ENCODE peak calls at places on chromosomes 16 and 17, in seven cellular contexts. C, G, M, Q, A, Y and F are unnamed samples. For H3K4me1, the result is how much of the 10 kb centered on the place peaks cover.

GRCh38 chr16:24216961-24217360 is 39.2 kb upstream of the CACNG3 start:
- DNase-seq in M (no peak), Q (no peak), C (no peak), G (no peak), A (no peak), Y (no peak), F (no peak)

GRCh38 chr16:85146922-85147651 is 34.8 kb upstream of the CIBAR2 start:
- DNase-seq in M (no peak), C (peak), Y (no peak), G (no peak), Q (no peak), A (no peak), F (no peak)

GRCh38 chr16:17345043-17345442 is 125.7 kb downstream of the XYLT1 start:
- DNase-seq in Y (no peak), G (peak), C (no peak), Q (no peak), M (no peak), A (no peak), F (peak)

GRCh38 chr17:44907696-44908470 is 7.4 kb downstream of the GFAP start:
- DNase-seq in Y (no peak), M (no peak), Q (no peak), C (no peak), A (no peak), G (no peak), F (no peak)

GRCh38 chr16:1619976-1620375 is 7.8 kb downstream of the CRAMP1 start:
- DNase-seq in C (no peak), M (no peak), G (no peak), Y (no peak), A (no peak), Q (no peak), F (no peak)

GRCh38 chr16:84247844-84248243 is 8.0 kb upstream of the KCNG4 start:
- DNase-seq in A (peak), Y (no peak), C (no peak), G (no peak), M (no peak), Q (no peak), F (no peak)

GRCh38 chr16:66366433-66367299 is at the start of gene CDH5:
- DNase-seq in A (no peak), M (no peak), Q (no peak), G (peak), Y (no peak), C (peak), F (peak)

GRCh38 chr16:4936991-4937781 is at the start of gene PPL:
- DNase-seq in Q (peak), C (peak), M (no peak), G (no peak), A (peak), Y (no peak), F (peak)

GRCh38 chr17:8337802-8338744 is 1.6 kb upstream of the ODF4 start:
- DNase-seq in G (no peak), Y (no peak), Q (no peak), C (no peak), A (no peak), M (no peak), F (no peak)

GRCh38 chr16:84735846-84736586 is 36.2 kb downstream of the USP10 start:
- DNase-seq in G (no peak), C (peak), M (peak), Q (peak), A (peak), Y (no peak), F (no peak)

GRCh38 chr17:67194134-67194533 is 50.9 kb downstream of the HELZ start:
- DNase-seq in Y (no peak), Q (no peak), C (no peak), G (no peak), M (no peak), A (no peak), F (no peak)

GRCh38 chr16:11833951-11834695 is 17.2 kb downstream of the RSL1D1 start:
- DNase-seq in Q (no peak), C (no peak), M (no peak), A (peak), Y (no peak), G (no peak), F (no peak)

GRCh38 chr16:59632266-59632855 is 898.2 kb upstream of the GOT2 start:
- DNase-seq in C (no peak), Y (no peak), G (no peak), M (no peak), A (no peak), Q (no peak), F (no peak)

GRCh38 chr17:52157603-52158449 is 688 bp downstream of the CA10 start:
- DNase-seq in G (no peak), C (no peak), M (no peak), A (no peak), Y (no peak), Q (no peak), F (peak)

GRCh38 chr17:18319604-18320256 is 4.6 kb downstream of the SMCR8 start:
- DNase-seq in G (no peak), Q (no peak), C (no peak), M (no peak), Y (peak), A (peak), F (no peak)

GRCh38 chr16:2319606-2320005 is 20.9 kb downstream of the ABCA3 start:
- DNase-seq in M (no peak), G (no peak), Q (no peak), A (no peak), C (no peak), Y (no peak), F (no peak)

GRCh38 chr17:16941643-16942042 is 30.3 kb downstream of the TNFRSF13B start:
- DNase-seq in Q (no peak), Y (no peak), G (peak), M (no peak), C (no peak), A (peak), F (no peak)

GRCh38 chr17:48954300-48954755 is 9.7 kb upstream of the SNF8 start:
- DNase-seq in G (no peak), C (no peak), Y (no peak), M (no peak), A (peak), Q (no peak), F (no peak)

GRCh38 chr17:43774304-43775250 is 4.2 kb downstream of the DUSP3 start:
- DNase-seq in Q (no peak), G (no peak), M (no peak), C (no peak), A (no peak), Y (no peak), F (no peak)

GRCh38 chr17:9273334-9274118 is 252.2 kb downstream of the NTN1 start:
- DNase-seq in M (no peak), G (no peak), C (peak), Y (no peak), Q (peak), A (no peak), F (no peak)

GRCh38 chr17:43832976-43833829 is at the start of gene MPP3:
- DNase-seq in Y (no peak), C (peak), G (peak), Q (peak), A (peak), M (peak), F (peak)

GRCh38 chr17:79746955-79747507 is 16.3 kb downstream of the ENPP7 start:
- DNase-seq in G (no peak), Y (no peak), C (no peak), Q (no peak), A (no peak), M (no peak), F (no peak)

GRCh38 chr16:22320572-22321339 is 23.5 kb downstream of the POLR3E start:
- DNase-seq in A (no peak), Q (peak), Y (no peak), C (no peak), M (no peak), G (no peak), F (no peak)

GRCh38 chr16:22141746-22142145 is 20.6 kb upstream of the SDR42E2 start:
- DNase-seq in C (no peak), M (no peak), G (no peak), A (peak), Y (no peak), Q (no peak), F (no peak)

GRCh38 chr17:8151120-8151640 is 1.0 kb downstream of the PER1 start:
- DNase-seq in G (peak), M (peak), C (peak), Y (no peak), A (peak), Q (peak), F (peak)

GRCh38 chr16:14088155-14088753 is 17.1 kb downstream of the MRTFB start:
- DNase-seq in G (no peak), M (no peak), Q (no peak), C (no peak), A (no peak), Y (no peak), F (no peak)

GRCh38 chr16:54455021-54455725 is 168.6 kb upstream of the IRX3 start:
- DNase-seq in G (no peak), Y (no peak), A (no peak), C (no peak), M (no peak), Q (no peak), F (no peak)

GRCh38 chr17:82913304-82914043 is 73.7 kb upstream of the ZNF750 start:
- DNase-seq in Y (no peak), Q (no peak), C (no peak), G (no peak), M (no peak), A (peak), F (peak)

GRCh38 chr16:1918890-1919679 is 870 bp upstream of the HS3ST6 start:
- DNase-seq in A (no peak), M (no peak), Y (no peak), C (no peak), Q (no peak), G (no peak), F (no peak)

GRCh38 chr17:80025796-80026195 is 9.9 kb downstream of the TBC1D16 start:
- DNase-seq in G (no peak), Q (no peak), A (no peak), C (no peak), Y (no peak), M (no peak), F (no peak)

GRCh38 chr17:49120166-49120565 is 12.4 kb upstream of the B4GALNT2 start:
- DNase-seq in G (no peak), C (no peak), M (no peak), Y (no peak), A (no peak), Q (no peak), F (no peak)

GRCh38 chr16:31157136-31157535 is 7.3 kb upstream of the PRSS36 start:
- DNase-seq in A (no peak), Y (no peak), M (no peak), C (no peak), G (no peak), Q (no peak), F (no peak)

GRCh38 chr17:56440391-56440790 is 153.1 kb upstream of the NOG start:
- DNase-seq in Y (no peak), G (no peak), Q (no peak), M (no peak), C (no peak), A (no peak), F (no peak)

GRCh38 chr17:73711184-73711583 is 66.9 kb upstream of the SDK2 start:
- DNase-seq in A (no peak), G (no peak), Q (no peak), Y (no peak), M (no peak), C (no peak), F (no peak)

DNA sequence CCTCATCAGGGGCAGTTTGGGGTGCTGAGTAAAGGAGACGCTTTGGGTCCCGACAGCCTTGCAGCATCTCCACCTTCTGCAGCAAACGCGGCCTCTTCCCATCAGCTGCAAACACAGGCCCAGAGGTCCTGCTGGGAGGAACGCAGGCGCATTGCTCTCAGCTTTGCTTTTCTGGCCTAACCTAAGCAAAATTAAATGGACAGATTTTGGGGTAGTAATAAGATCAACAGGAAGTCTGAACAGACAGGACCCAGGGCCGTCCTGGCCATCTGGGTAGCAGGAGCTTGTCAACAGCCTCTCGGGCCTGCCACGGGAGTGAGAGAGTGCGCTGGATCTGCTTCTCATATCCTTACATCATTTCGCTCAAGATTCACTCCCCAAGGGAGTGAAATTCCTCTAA is 7.2 kb downstream of the NUBP1 start:
- DNase-seq in G (no peak), A (no peak), Y (no peak), M (no peak), C (no peak), Q (no peak), F (no peak)
- H3K4me1 ChIP-seq in G (under half), A (under half), Y (under half), M (under half), C (under half), Q (under half), F (under half)

GRCh38 chr16:88458773-88459235 is 5.7 kb downstream of the ZFPM1 start:
- DNase-seq in Q (no peak), M (no peak), G (no peak), A (no peak), Y (no peak), C (no peak), F (no peak)

GRCh38 chr16:88458039-88458772 is 5.1 kb downstream of the ZFPM1 start:
- DNase-seq in G (no peak), A (no peak), C (no peak), Y (no peak), Q (no peak), M (no peak), F (no peak)

GRCh38 chr16:88455610-88456355 is 2.7 kb downstream of the ZFPM1 start:
- DNase-seq in A (peak), C (no peak), Y (no peak), M (peak), Q (no peak), G (no peak), F (no peak)

GRCh38 chr16:88454315-88455057 is 1.4 kb downstream of the ZFPM1 start:
- DNase-seq in A (peak), Y (no peak), M (peak), Q (peak), C (no peak), G (no peak), F (no peak)

DNA sequence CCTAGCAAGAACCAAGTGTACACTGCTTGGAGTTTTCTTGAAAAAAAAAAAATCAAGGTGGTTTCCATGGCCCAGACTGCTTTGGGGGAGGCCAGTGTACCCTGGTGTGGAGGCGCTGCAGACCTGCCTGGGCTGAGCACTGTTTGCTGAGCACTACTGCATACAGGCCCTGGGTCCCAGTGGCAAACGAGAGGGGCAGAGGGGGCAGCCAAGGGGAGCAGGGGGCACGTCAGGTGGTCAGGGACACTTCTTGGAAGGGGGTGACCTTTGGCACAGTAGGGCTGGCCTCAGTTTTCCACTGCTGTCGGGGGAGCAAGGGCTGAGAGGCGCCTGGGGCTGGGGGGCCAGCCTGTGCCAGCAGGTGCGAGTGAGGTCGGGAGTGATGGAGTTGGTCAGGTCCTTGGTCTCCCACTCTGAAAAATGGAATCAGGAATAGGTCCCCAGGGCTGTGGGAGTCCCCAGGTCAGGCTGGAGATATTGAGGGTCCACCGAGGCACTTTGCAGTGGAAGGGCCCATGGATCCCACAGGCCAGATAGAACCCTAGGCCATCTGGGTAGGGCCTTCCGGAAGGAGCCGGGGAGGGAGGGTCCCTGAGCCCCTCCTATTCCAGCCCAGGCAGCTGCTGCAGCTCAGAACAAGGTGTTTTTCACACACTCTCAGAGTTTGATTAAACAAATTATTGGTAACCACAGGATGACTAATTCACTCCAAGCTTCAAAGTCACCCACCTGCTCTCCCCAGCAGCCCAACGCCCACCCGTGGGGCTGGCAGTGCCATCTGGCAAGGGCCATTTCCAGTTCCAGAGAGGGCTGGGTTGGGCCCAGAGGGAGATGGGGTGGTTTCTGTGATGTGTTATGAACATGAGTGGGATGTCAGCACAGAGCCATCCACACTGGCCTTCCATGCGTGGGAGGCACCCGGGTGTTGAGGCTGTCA is 3.5 kb downstream of the ZFPM1 start:
- DNase-seq in C (no peak), A (no peak), Q (no peak), Y (no peak), G (no peak), M (peak), F (no peak)
- H3K4me3 ChIP-seq in C (no peak), A (peak), Q (peak), Y (peak), G (peak), M (peak), F (peak)

GRCh38 chr17:42677921-42678781 is 1.4 kb upstream of the PLEKHH3 start:
- DNase-seq in Q (peak), G (peak), M (peak), A (peak), C (peak), Y (no peak), F (peak)
- H3K4me1 ChIP-seq in Q (under half), G (under half), M (half or more), A (under half), C (half or more), Y (under half), F (under half)

GRCh38 chr17:78355045-78355641 is 4.7 kb downstream of the SOCS3 start:
- DNase-seq in Q (no peak), G (no peak), Y (no peak), M (peak), C (no peak), A (no peak), F (no peak)

GRCh38 chr17:78357687-78358537 is 2.0 kb downstream of the SOCS3 start:
- DNase-seq in C (no peak), G (no peak), Y (no peak), Q (no peak), M (no peak), A (no peak), F (no peak)

GRCh38 chr17:78355701-78356100 is 4.2 kb downstream of the SOCS3 start:
- DNase-seq in Q (peak), C (no peak), A (no peak), Y (no peak), M (no peak), G (no peak), F (no peak)

GRCh38 chr17:78357177-78357586 is 2.7 kb downstream of the SOCS3 start:
- DNase-seq in A (peak), G (peak), Y (no peak), C (peak), M (no peak), Q (peak), F (peak)

GRCh38 chr17:78356163-78356713 is 3.6 kb downstream of the SOCS3 start:
- DNase-seq in C (no peak), Q (no peak), M (peak), A (peak), Y (peak), G (peak), F (peak)
- H3K4me3 ChIP-seq in C (no peak), Q (peak), M (peak), A (no peak), Y (peak), G (no peak), F (no peak)

GRCh38 chr16:75653926-75654325 is 6.4 kb downstream of the TERF2IP start:
- DNase-seq in G (no peak), Y (no peak), A (no peak), Q (no peak), C (no peak), M (no peak), F (no peak)

GRCh38 chr16:75647138-75647491 is 350 bp downstream of the KARS1 start:
- DNase-seq in A (no peak), Q (no peak), M (no peak), G (no peak), C (no peak), Y (no peak), F (no peak)

GRCh38 chr16:75647492-75648264 is at the start of the genes KARS1 and TERF2IP:
- DNase-seq in A (peak), C (peak), M (peak), Y (peak), G (peak), Q (peak), F (peak)

GRCh38 chr16:75644240-75645012 is 3.0 kb downstream of the KARS1 start:
- DNase-seq in M (no peak), A (peak), G (no peak), C (no peak), Q (no peak), Y (no peak), F (no peak)

DNA sequence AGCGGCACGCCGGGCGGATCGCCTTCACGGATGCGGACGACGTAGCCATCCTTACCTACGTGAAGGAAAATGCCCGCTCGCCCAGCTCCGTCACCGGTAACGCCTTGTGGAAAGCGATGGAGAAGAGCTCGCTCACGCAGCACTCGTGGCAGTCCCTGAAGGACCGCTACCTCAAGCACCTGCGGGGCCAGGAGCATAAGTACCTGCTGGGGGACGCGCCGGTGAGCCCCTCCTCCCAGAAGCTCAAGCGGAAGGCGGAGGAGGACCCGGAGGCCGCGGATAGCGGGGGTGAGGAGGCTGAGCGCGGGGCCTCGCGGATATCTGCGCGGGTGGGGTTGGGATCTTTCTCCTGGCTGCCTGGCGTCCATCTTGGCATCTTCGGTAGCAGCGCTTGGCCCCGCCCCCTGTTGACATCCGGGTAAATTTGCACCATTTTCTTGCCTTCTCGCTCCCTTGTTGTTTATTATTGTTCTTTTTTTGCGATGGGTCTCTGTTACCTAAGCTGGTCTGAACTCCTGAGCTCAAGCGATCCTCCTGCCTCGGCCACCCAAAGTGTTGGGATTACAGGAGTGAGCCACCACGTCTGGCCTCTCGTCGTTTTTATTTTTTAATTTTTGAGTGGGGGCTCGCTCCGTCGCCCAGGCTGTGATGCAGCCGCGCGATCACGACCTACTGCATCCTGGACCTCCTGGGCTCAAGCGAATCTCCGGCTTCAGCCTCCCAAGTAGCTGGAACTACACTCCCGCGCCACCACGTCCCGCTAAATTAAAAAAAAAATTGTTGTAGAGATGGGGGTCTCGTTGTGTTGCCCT is 898 bp downstream of the TERF2IP start:
- DNase-seq in M (peak), Y (no peak), C (peak), Q (peak), A (peak), G (peak), F (peak)
- H3K4me1 ChIP-seq in M (half or more), Y (under half), C (half or more), Q (under half), A (under half), G (under half), F (under half)

GRCh38 chr17:70168979-70169706 is at the start of gene KCNJ2:
- DNase-seq in Y (peak), Q (peak), G (peak), A (peak), M (no peak), C (peak), F (peak)
- H3K4me3 ChIP-seq in Y (peak), Q (peak), G (peak), A (peak), M (no peak), C (peak), F (peak)